ENCODE peak calls at places on chromosomes 16 and 17, in seven cellular contexts. U, A, H, E, Y, Z and N are unnamed samples.

GRCh38 chr17:71438631-71439146 is 682.1 kb upstream of the SOX9 start:
- DNase-seq in U (peak; percentile 99), A (no peak), H (peak; percentile 98), E (peak; percentile 96), Y (no peak), Z (no peak), N (no peak)

GRCh38 chr16:2691491-2692248 is 9.3 kb downstream of the KCTD5 start:
- DNase-seq in U (no peak), A (no peak), H (no peak), E (no peak), Y (no peak), Z (no peak), N (no peak)

GRCh38 chr16:57029161-57030160 is 40.1 kb downstream of the NLRC5 start:
- DNase-seq in U (peak; percentile 93), A (no peak), H (peak; percentile 41), E (peak; percentile 60), Y (no peak), Z (no peak), N (no peak)

GRCh38 chr16:88505405-88506082 is 52.5 kb downstream of the ZFPM1 start:
- DNase-seq in U (no peak), A (peak; percentile 79), H (no peak), E (peak; percentile 19), Y (no peak), Z (no peak), N (peak; percentile 50)

GRCh38 chr17:50111687-50112655 is 16.8 kb downstream of the PDK2 start:
- DNase-seq in U (no peak), A (peak; percentile 69), H (no peak), E (no peak), Y (no peak), Z (peak; percentile 64), N (peak; percentile 49)

GRCh38 chr16:31061813-31062440 is 12.1 kb downstream of the ZNF668 start:
- DNase-seq in U (no peak), A (no peak), H (no peak), E (no peak), Y (no peak), Z (no peak), N (no peak)

GRCh38 chr16:3074860-3075545 is 9.6 kb downstream of the IL32 start:
- DNase-seq in U (no peak), A (no peak), H (no peak), E (no peak), Y (peak; percentile 72), Z (no peak), N (no peak)

GRCh38 chr17:46720408-46720807 is 98.1 kb downstream of the WNT3 start:
- DNase-seq in U (peak; percentile 23), A (no peak), H (no peak), E (no peak), Y (no peak), Z (no peak), N (no peak)

GRCh38 chr16:19329932-19330331 is 44.4 kb downstream of the CLEC19A start:
- DNase-seq in U (peak; percentile 54), A (no peak), H (peak; percentile 8), E (peak; percentile 63), Y (no peak), Z (no peak), N (no peak)

GRCh38 chr16:53912155-53912554 is 208.2 kb downstream of the FTO start:
- DNase-seq in U (no peak), A (no peak), H (peak; percentile 69), E (peak; percentile 89), Y (no peak), Z (no peak), N (no peak)

GRCh38 chr17:56592487-56593072 is 919 bp upstream of the NOG start:
- DNase-seq in U (peak; percentile 55), A (peak; percentile 92), H (peak; percentile 82), E (peak; percentile 61), Y (peak; percentile 57), Z (peak; percentile 91), N (peak; percentile 84)

GRCh38 chr16:74868501-74868900 is 93.9 kb upstream of the FA2H start:
- DNase-seq in U (peak; percentile 50), A (no peak), H (peak; percentile 2), E (peak; percentile 60), Y (no peak), Z (peak; percentile 61), N (no peak)

GRCh38 chr17:44343510-44344209 is 1.4 kb upstream of the GRN start:
- DNase-seq in U (no peak), A (no peak), H (no peak), E (no peak), Y (no peak), Z (peak; percentile 1), N (no peak)

GRCh38 chr17:44348234-44348987 is 3.3 kb downstream of the GRN start:
- DNase-seq in U (peak; percentile 33), A (no peak), H (peak; percentile 40), E (peak; percentile 90), Y (peak; percentile 27), Z (no peak), N (no peak)

GRCh38 chr17:44345497-44346026 is 460 bp downstream of the GRN start:
- DNase-seq in U (peak; percentile 51), A (peak; percentile 94), H (peak; percentile 72), E (peak; percentile 62), Y (peak; percentile 50), Z (peak; percentile 91), N (peak; percentile 88)

GRCh38 chr17:44344939-44345496 is at the start of gene GRN:
- DNase-seq in U (peak; percentile 99), A (peak; percentile 100), H (peak; percentile 99), E (peak; percentile 98), Y (peak; percentile 94), Z (peak; percentile 98), N (peak; percentile 100)

GRCh38 chr17:44346064-44346844 is 1.2 kb downstream of the GRN start:
- DNase-seq in U (no peak), A (no peak), H (no peak), E (no peak), Y (no peak), Z (no peak), N (peak; percentile 31)
- H3K9ac ChIP-seq in U (no peak overlapping the region), A (no peak overlapping the region), H (peak overlapping the region; percentile 98), E (peak overlapping the region; percentile 83), Y (no peak overlapping the region), Z (no peak overlapping the region), N (no peak overlapping the region)

DNA sequence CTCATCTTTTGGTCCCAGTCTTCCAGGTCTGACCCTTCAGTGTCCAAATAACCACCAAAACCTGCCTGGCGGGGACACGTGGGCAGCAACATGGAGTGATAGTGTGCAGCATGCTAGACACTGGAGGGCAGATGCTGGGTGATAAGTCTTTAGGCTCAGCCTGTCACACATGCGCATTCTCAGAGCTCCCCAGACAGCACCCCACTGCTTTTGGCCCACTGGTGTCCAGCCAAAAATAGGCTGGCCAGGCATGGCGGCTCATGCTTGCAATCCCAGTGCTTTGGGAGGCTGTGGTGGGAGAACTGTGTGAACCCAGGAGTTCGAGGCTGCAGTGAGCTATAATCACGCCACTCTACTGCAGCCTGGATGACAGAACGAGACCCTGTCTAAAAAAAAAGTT is 12.3 kb downstream of the GINS2 start:
- DNase-seq in U (no peak), A (no peak), H (no peak), E (no peak), Y (no peak), Z (no peak), N (no peak)
- H3K9ac ChIP-seq in U (no peak overlapping the region), A (no peak overlapping the region), H (no peak overlapping the region), E (no peak overlapping the region), Y (no peak overlapping the region), Z (peak overlapping the region; percentile 12), N (no peak overlapping the region)

DNA sequence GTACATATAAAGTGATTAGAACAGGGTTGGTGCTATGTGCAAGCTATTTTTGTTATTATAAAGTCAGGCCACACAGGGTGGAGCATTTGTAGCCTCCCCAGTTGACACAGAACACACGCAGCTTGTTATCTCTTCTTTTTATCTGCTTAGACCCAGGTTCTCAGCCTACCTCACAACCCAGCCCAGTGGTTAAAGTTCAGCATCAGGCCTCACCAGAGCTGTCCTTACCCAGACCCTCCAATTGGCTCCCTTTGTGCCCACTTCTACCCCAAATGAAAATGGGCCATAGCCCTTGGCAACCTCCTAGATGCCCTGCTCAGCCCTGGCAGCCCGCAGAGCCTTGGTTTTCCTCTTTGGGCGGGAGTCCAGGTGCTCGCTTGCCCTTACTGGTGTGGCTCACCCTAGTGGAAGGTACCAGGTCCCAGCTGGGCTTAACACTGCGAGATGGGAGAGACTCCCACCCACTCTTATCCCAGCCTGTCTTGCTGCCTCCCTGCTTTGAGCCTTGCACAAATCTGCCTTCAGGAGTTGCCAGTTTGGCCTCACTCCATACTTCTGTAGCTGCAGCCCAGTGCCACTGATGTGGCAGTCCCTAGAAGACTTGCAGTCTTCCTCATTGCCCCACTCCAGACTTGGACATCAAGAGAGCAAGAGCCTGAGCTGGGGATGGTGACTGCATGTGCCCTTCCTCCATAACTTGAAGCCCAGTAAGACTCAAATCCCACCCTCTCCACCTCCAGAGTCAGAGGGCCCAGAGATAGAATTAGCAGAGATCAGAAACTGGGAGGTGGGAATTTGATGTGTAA is 1.2 kb upstream of the PIGS start:
- DNase-seq in U (no peak), A (peak; percentile 61), H (no peak), E (no peak), Y (no peak), Z (no peak), N (no peak)
- H3K9ac ChIP-seq in U (no peak overlapping the region), A (no peak overlapping the region), H (peak overlapping the region; percentile 92), E (no peak overlapping the region), Y (peak overlapping the region; percentile 92), Z (no peak overlapping the region), N (no peak overlapping the region)

DNA sequence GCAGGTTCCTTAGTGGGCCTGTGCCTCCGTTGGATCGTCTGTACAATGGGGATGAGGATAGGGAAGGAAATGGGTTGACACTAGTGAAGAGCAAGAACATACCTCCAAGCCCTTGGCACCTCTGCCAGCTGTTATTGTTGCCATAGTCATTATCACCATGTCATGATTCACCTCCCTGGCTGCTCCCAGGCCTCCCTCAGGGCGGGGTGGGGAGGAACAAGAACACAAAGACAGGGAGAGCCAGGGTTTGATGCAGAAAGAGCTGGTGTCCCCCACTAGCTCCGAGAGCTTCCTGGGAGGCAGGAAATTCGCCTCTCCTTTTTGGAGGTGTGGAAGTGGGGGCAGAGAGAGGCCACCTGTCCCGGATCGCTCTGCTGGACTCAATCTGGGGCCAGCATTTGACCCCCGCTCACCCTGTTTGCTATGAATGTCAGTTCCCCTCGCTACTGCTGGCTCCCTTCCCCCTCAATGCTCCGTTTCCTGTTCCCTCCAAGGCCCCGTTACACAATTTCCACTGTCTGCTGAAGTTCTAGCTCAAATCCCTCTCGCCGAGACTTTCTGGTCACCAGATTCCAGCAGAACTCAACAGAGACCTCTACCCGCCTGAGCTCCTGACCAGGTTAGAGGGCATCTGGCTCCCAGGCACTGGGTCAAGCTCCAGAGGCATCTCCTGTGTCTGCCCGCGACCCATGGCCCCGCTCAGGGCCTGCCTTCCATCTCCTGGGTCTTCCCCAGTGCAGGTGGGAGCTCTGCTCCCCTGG is 9.1 kb downstream of the TIMP2 start:
- DNase-seq in U (peak; percentile 66), A (no peak), H (peak; percentile 54), E (peak; percentile 72), Y (no peak), Z (no peak), N (no peak)
- H3K9ac ChIP-seq in U (no peak overlapping the region), A (no peak overlapping the region), H (peak overlapping the region; percentile 79), E (no peak overlapping the region), Y (no peak overlapping the region), Z (no peak overlapping the region), N (no peak overlapping the region)